ENCODE peak calls at places on chromosomes 12 and 14, in nine cellular contexts. One of them, this sample, is unnamed.
A peak's percentile ranks its signal among the peaks of the same experiment; 100 is the strongest.

GRCh38 chr12:16606201-16606849 is 363 bp upstream of the LMO3 start:
- DNase-seq in colonic mucosa: no peak
- DNase-seq in astrocyte of the cerebellum: no peak
- DNase-seq in B cell: no peak
- DNase-seq in GM13977: no peak
- DNase-seq in BJ: no peak
- DNase-seq in cardiac muscle cell: peak; percentile 72
- DNase-seq in stomach: no peak
- DNase-seq in mesothelial cell of epicardium: no peak
- DNase-seq in this sample: no peak

GRCh38 chr14:55689971-55690871 is 110.2 kb downstream of the KTN1 start:
- DNase-seq in BJ: no peak
- DNase-seq in GM13977: no peak
- DNase-seq in cardiac muscle cell: no peak
- DNase-seq in mesothelial cell of epicardium: no peak
- DNase-seq in stomach: no peak
- DNase-seq in B cell: no peak
- DNase-seq in colonic mucosa: no peak
- DNase-seq in astrocyte of the cerebellum: no peak
- DNase-seq in this sample: no peak

GRCh38 chr14:98893675-98894074 is 378.3 kb downstream of the BCL11B start:
- DNase-seq in cardiac muscle cell: no peak
- DNase-seq in B cell: no peak
- DNase-seq in GM13977: no peak
- DNase-seq in stomach: no peak
- DNase-seq in astrocyte of the cerebellum: no peak
- DNase-seq in mesothelial cell of epicardium: no peak
- DNase-seq in BJ: no peak
- DNase-seq in colonic mucosa: no peak
- DNase-seq in this sample: no peak

GRCh38 chr12:2643736-2644135 is 151.0 kb upstream of the FKBP4 start:
- DNase-seq in stomach: no peak
- DNase-seq in astrocyte of the cerebellum: no peak
- DNase-seq in cardiac muscle cell: no peak
- DNase-seq in BJ: no peak
- DNase-seq in B cell: no peak
- DNase-seq in mesothelial cell of epicardium: no peak
- DNase-seq in GM13977: no peak
- DNase-seq in colonic mucosa: no peak
- DNase-seq in this sample: no peak

GRCh38 chr14:35405304-35405996 is 901 bp upstream of the NFKBIA start:
- DNase-seq in astrocyte of the cerebellum: no peak
- DNase-seq in B cell: no peak
- DNase-seq in stomach: no peak
- DNase-seq in GM13977: no peak
- DNase-seq in colonic mucosa: peak; percentile 56
- DNase-seq in cardiac muscle cell: no peak
- DNase-seq in mesothelial cell of epicardium: no peak
- DNase-seq in BJ: no peak
- DNase-seq in this sample: no peak

GRCh38 chr12:7966558-7966957 is 30.6 kb upstream of the SLC2A3 start:
- DNase-seq in B cell: no peak
- DNase-seq in GM13977: no peak
- DNase-seq in stomach: no peak
- DNase-seq in colonic mucosa: no peak
- DNase-seq in BJ: no peak
- DNase-seq in mesothelial cell of epicardium: no peak
- DNase-seq in cardiac muscle cell: peak; percentile 55
- DNase-seq in astrocyte of the cerebellum: no peak
- DNase-seq in this sample: no peak

GRCh38 chr12:67891566-67891965 is 97.7 kb upstream of the IFNG-AS1 start:
- DNase-seq in GM13977: no peak
- DNase-seq in BJ: no peak
- DNase-seq in colonic mucosa: no peak
- DNase-seq in stomach: no peak
- DNase-seq in astrocyte of the cerebellum: no peak
- DNase-seq in cardiac muscle cell: no peak
- DNase-seq in B cell: no peak
- DNase-seq in mesothelial cell of epicardium: no peak
- DNase-seq in this sample: no peak

GRCh38 chr12:43444940-43445564 is 107.0 kb downstream of the ADAMTS20 start:
- DNase-seq in stomach: peak; percentile 51
- DNase-seq in BJ: no peak
- DNase-seq in colonic mucosa: peak; percentile 35
- DNase-seq in B cell: no peak
- DNase-seq in astrocyte of the cerebellum: peak; percentile 61
- DNase-seq in GM13977: peak; percentile 15
- DNase-seq in mesothelial cell of epicardium: no peak
- DNase-seq in cardiac muscle cell: peak; percentile 78
- DNase-seq in this sample: peak; percentile 24

GRCh38 chr12:112843272-112843671 is 51.7 kb downstream of the RPH3A start:
- DNase-seq in mesothelial cell of epicardium: no peak
- DNase-seq in BJ: no peak
- DNase-seq in astrocyte of the cerebellum: no peak
- DNase-seq in cardiac muscle cell: peak; percentile 10
- DNase-seq in B cell: no peak
- DNase-seq in colonic mucosa: no peak
- DNase-seq in GM13977: no peak
- DNase-seq in stomach: no peak
- DNase-seq in this sample: no peak

GRCh38 chr12:91984571-91984970 is 161.1 kb downstream of the BTG1 start:
- DNase-seq in astrocyte of the cerebellum: peak; percentile 34
- DNase-seq in GM13977: no peak
- DNase-seq in mesothelial cell of epicardium: no peak
- DNase-seq in cardiac muscle cell: no peak
- DNase-seq in BJ: no peak
- DNase-seq in B cell: no peak
- DNase-seq in stomach: no peak
- DNase-seq in colonic mucosa: no peak
- DNase-seq in this sample: no peak

GRCh38 chr14:64826845-64827244 is 52.9 kb downstream of the SPTB start:
- DNase-seq in BJ: no peak
- DNase-seq in mesothelial cell of epicardium: no peak
- DNase-seq in B cell: no peak
- DNase-seq in colonic mucosa: no peak
- DNase-seq in cardiac muscle cell: peak; percentile 40
- DNase-seq in GM13977: no peak
- DNase-seq in stomach: no peak
- DNase-seq in astrocyte of the cerebellum: no peak
- DNase-seq in this sample: no peak

GRCh38 chr12:39383064-39383552 is 59.8 kb downstream of the KIF21A start:
- DNase-seq in colonic mucosa: no peak
- DNase-seq in mesothelial cell of epicardium: no peak
- DNase-seq in BJ: no peak
- DNase-seq in cardiac muscle cell: no peak
- DNase-seq in B cell: no peak
- DNase-seq in stomach: no peak
- DNase-seq in astrocyte of the cerebellum: no peak
- DNase-seq in GM13977: no peak
- DNase-seq in this sample: no peak

GRCh38 chr12:48029811-48030650 is 25.8 kb upstream of the COL2A1 start:
- DNase-seq in B cell: no peak
- DNase-seq in colonic mucosa: no peak
- DNase-seq in astrocyte of the cerebellum: no peak
- DNase-seq in BJ: no peak
- DNase-seq in mesothelial cell of epicardium: no peak
- DNase-seq in cardiac muscle cell: no peak
- DNase-seq in GM13977: no peak
- DNase-seq in stomach: no peak
- DNase-seq in this sample: no peak

GRCh38 chr12:112796067-112796466 is 4.5 kb downstream of the RPH3A start:
- DNase-seq in colonic mucosa: no peak
- DNase-seq in astrocyte of the cerebellum: no peak
- DNase-seq in mesothelial cell of epicardium: no peak
- DNase-seq in B cell: no peak
- DNase-seq in GM13977: no peak
- DNase-seq in stomach: no peak
- DNase-seq in BJ: no peak
- DNase-seq in cardiac muscle cell: no peak
- DNase-seq in this sample: no peak

GRCh38 chr12:68175566-68176033 is 16.1 kb upstream of the IFNG start:
- DNase-seq in astrocyte of the cerebellum: no peak
- DNase-seq in stomach: no peak
- DNase-seq in BJ: no peak
- DNase-seq in cardiac muscle cell: no peak
- DNase-seq in B cell: peak; percentile 64
- DNase-seq in mesothelial cell of epicardium: no peak
- DNase-seq in GM13977: peak; percentile 67
- DNase-seq in colonic mucosa: no peak
- DNase-seq in this sample: no peak

GRCh38 chr12:92871121-92871520 is 58.0 kb downstream of the EEA1 start:
- DNase-seq in astrocyte of the cerebellum: no peak
- DNase-seq in stomach: no peak
- DNase-seq in mesothelial cell of epicardium: no peak
- DNase-seq in BJ: no peak
- DNase-seq in cardiac muscle cell: no peak
- DNase-seq in GM13977: no peak
- DNase-seq in B cell: no peak
- DNase-seq in colonic mucosa: no peak
- DNase-seq in this sample: peak; percentile 8

GRCh38 chr12:117689857-117690256 is 278.9 kb downstream of the KSR2 start:
- DNase-seq in stomach: no peak
- DNase-seq in B cell: no peak
- DNase-seq in mesothelial cell of epicardium: no peak
- DNase-seq in cardiac muscle cell: no peak
- DNase-seq in colonic mucosa: no peak
- DNase-seq in BJ: no peak
- DNase-seq in astrocyte of the cerebellum: no peak
- DNase-seq in GM13977: no peak
- DNase-seq in this sample: no peak

GRCh38 chr12:117686911-117687377 is 281.8 kb downstream of the KSR2 start:
- DNase-seq in astrocyte of the cerebellum: peak; percentile 34
- DNase-seq in cardiac muscle cell: peak; percentile 16
- DNase-seq in B cell: no peak
- DNase-seq in colonic mucosa: peak; percentile 23
- DNase-seq in mesothelial cell of epicardium: no peak
- DNase-seq in stomach: no peak
- DNase-seq in GM13977: no peak
- DNase-seq in BJ: peak; percentile 81
- DNase-seq in this sample: peak; percentile 29

GRCh38 chr12:117684471-117684870 is 284.3 kb downstream of the KSR2 start:
- DNase-seq in astrocyte of the cerebellum: no peak
- DNase-seq in stomach: no peak
- DNase-seq in mesothelial cell of epicardium: no peak
- DNase-seq in cardiac muscle cell: no peak
- DNase-seq in BJ: no peak
- DNase-seq in colonic mucosa: no peak
- DNase-seq in B cell: no peak
- DNase-seq in GM13977: no peak
- DNase-seq in this sample: no peak

GRCh38 chr12:117686210-117686609 is 282.6 kb downstream of the KSR2 start:
- DNase-seq in stomach: no peak
- DNase-seq in BJ: no peak
- DNase-seq in colonic mucosa: no peak
- DNase-seq in astrocyte of the cerebellum: no peak
- DNase-seq in B cell: no peak
- DNase-seq in mesothelial cell of epicardium: no peak
- DNase-seq in GM13977: no peak
- DNase-seq in cardiac muscle cell: no peak
- DNase-seq in this sample: no peak

GRCh38 chr12:117685115-117685926 is 283.5 kb downstream of the KSR2 start:
- DNase-seq in BJ: peak; percentile 79
- DNase-seq in colonic mucosa: peak; percentile 80
- DNase-seq in mesothelial cell of epicardium: no peak
- DNase-seq in GM13977: no peak
- DNase-seq in astrocyte of the cerebellum: peak; percentile 59
- DNase-seq in B cell: no peak
- DNase-seq in stomach: no peak
- DNase-seq in cardiac muscle cell: peak; percentile 4
- DNase-seq in this sample: peak; percentile 34
- TF ChIP-seq CTCF in BJ: no peak
- TF ChIP-seq CTCF in colonic mucosa: no peak
- TF ChIP-seq CTCF in mesothelial cell of epicardium: no peak
- TF ChIP-seq CTCF in GM13977: no peak
- TF ChIP-seq CTCF in astrocyte of the cerebellum: no peak
- TF ChIP-seq CTCF in B cell: no peak
- TF ChIP-seq CTCF in stomach: no peak
- TF ChIP-seq CTCF in cardiac muscle cell: no peak
- TF ChIP-seq CTCF in this sample: no peak

DNA sequence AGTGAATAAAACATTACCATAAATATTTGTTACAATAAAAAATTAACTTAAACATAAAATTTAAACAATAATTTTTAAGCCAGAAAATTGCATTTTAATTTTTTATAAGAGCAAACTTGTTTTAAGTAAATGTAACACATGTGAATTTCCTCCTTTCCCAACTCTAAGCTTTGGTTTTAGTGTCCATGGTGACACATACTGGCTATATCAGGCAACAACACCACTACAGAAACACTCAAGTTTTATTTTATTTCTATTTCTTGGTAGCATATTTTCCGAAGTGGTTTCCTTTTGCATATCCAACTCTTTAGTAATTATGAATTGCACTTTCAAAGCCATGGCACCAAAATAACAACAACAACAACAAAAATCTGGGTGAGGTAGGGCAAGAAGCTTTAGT is 2.2 kb downstream of the NELL2 start:
- DNase-seq in cardiac muscle cell: peak; percentile 8
- DNase-seq in stomach: no peak
- DNase-seq in astrocyte of the cerebellum: no peak
- DNase-seq in GM13977: peak; percentile 9
- DNase-seq in mesothelial cell of epicardium: no peak
- DNase-seq in BJ: no peak
- DNase-seq in B cell: no peak
- DNase-seq in colonic mucosa: no peak
- DNase-seq in this sample: no peak
- TF ChIP-seq CTCF in cardiac muscle cell: no peak
- TF ChIP-seq CTCF in stomach: no peak
- TF ChIP-seq CTCF in astrocyte of the cerebellum: peak; percentile 29
- TF ChIP-seq CTCF in GM13977: peak; percentile 21
- TF ChIP-seq CTCF in mesothelial cell of epicardium: no peak
- TF ChIP-seq CTCF in BJ: no peak
- TF ChIP-seq CTCF in B cell: peak; percentile 9
- TF ChIP-seq CTCF in colonic mucosa: no peak
- TF ChIP-seq CTCF in this sample: no peak

GRCh38 chr12:884746-885414 is 64.6 kb downstream of the RAD52 start:
- DNase-seq in stomach: no peak
- DNase-seq in GM13977: no peak
- DNase-seq in astrocyte of the cerebellum: no peak
- DNase-seq in mesothelial cell of epicardium: no peak
- DNase-seq in BJ: no peak
- DNase-seq in cardiac muscle cell: no peak
- DNase-seq in B cell: no peak
- DNase-seq in colonic mucosa: no peak
- DNase-seq in this sample: no peak
- TF ChIP-seq CTCF in stomach: no peak
- TF ChIP-seq CTCF in GM13977: no peak
- TF ChIP-seq CTCF in astrocyte of the cerebellum: no peak
- TF ChIP-seq CTCF in mesothelial cell of epicardium: no peak
- TF ChIP-seq CTCF in BJ: no peak
- TF ChIP-seq CTCF in cardiac muscle cell: no peak
- TF ChIP-seq CTCF in B cell: no peak
- TF ChIP-seq CTCF in colonic mucosa: no peak
- TF ChIP-seq CTCF in this sample: no peak

DNA sequence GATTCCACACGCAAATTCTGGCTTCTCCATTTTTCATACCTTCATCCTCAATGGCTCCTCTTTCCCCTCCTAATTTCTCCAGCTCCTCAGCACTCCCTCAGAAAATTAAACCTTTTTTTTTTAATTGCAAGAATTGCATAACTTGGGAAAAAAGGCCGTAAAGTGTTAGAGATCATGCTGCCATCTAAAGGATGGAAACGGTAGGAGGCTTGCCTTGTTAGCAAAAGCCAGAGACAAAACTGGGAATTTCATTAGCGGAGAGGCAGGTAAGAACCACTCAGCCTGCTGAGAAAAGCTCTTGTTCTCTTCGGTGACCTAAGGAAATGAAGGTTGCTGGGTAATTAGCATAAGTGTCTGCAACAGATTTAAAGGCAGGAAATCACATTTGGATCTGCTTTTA is 204.3 kb downstream of the AEBP2 start:
- DNase-seq in astrocyte of the cerebellum: peak; percentile 53
- DNase-seq in BJ: no peak
- DNase-seq in B cell: no peak
- DNase-seq in GM13977: no peak
- DNase-seq in stomach: no peak
- DNase-seq in colonic mucosa: no peak
- DNase-seq in cardiac muscle cell: peak; percentile 77
- DNase-seq in mesothelial cell of epicardium: no peak
- DNase-seq in this sample: peak; percentile 11
- TF ChIP-seq CTCF in astrocyte of the cerebellum: peak; percentile 84
- TF ChIP-seq CTCF in BJ: peak; percentile 79
- TF ChIP-seq CTCF in B cell: no peak
- TF ChIP-seq CTCF in GM13977: no peak
- TF ChIP-seq CTCF in stomach: peak; percentile 34
- TF ChIP-seq CTCF in colonic mucosa: no peak
- TF ChIP-seq CTCF in cardiac muscle cell: peak; percentile 80
- TF ChIP-seq CTCF in mesothelial cell of epicardium: no peak
- TF ChIP-seq CTCF in this sample: peak; percentile 76